ENCODE peak calls at places on chromosomes 6 and 20, in five cellular contexts. O, V, Z, K and C are unnamed samples.

GRCh38 chr6:16676978-16677377 is 84.3 kb downstream of the ATXN1 start:
- DNase-seq in O (no peak), V (no peak), Z (peak; percentile 79), K (no peak), C (no peak)

GRCh38 chr20:17446171-17446570 is 85.0 kb downstream of the BFSP1 start:
- DNase-seq in O (no peak), V (no peak), Z (no peak), K (no peak), C (no peak)

GRCh38 chr6:28225056-28225834 is at the start of gene ZSCAN9:
- DNase-seq in O (peak; percentile 30), V (peak; percentile 76), Z (peak; percentile 91), K (peak; percentile 93), C (peak; percentile 39)

GRCh38 chr20:55740076-55740475 is 265.2 kb downstream of the CBLN4 start:
- DNase-seq in O (no peak), V (no peak), Z (no peak), K (no peak), C (no peak)

GRCh38 chr6:85008311-85009015 is 244.1 kb upstream of the TBX18 start:
- DNase-seq in O (no peak), V (no peak), Z (peak; percentile 40), K (no peak), C (no peak)

GRCh38 chr6:108157234-108157971 is 8.4 kb upstream of the NR2E1 start:
- DNase-seq in O (no peak), V (no peak), Z (no peak), K (no peak), C (no peak)

GRCh38 chr6:19210849-19211590 is 626.1 kb upstream of the ID4 start:
- DNase-seq in O (no peak), V (no peak), Z (no peak), K (no peak), C (no peak)

GRCh38 chr6:6659600-6660327 is 71.2 kb downstream of the LY86 start:
- DNase-seq in O (no peak), V (no peak), Z (peak; percentile 17), K (no peak), C (no peak)

GRCh38 chr6:14734416-14735340 is 511.2 kb upstream of the JARID2 start:
- DNase-seq in O (no peak), V (peak; percentile 77), Z (peak; percentile 73), K (no peak), C (no peak)

GRCh38 chr6:166671434-166672061 is 44.5 kb upstream of the RPS6KA2 start:
- DNase-seq in O (no peak), V (no peak), Z (no peak), K (no peak), C (no peak)

GRCh38 chr20:39993737-39994136 is 695.3 kb downstream of the MAFB start:
- DNase-seq in O (no peak), V (no peak), Z (no peak), K (no peak), C (no peak)

GRCh38 chr6:42292002-42292735 is 74.5 kb upstream of the MRPS10 start:
- DNase-seq in O (no peak), V (peak; percentile 73), Z (peak; percentile 91), K (no peak), C (no peak)

GRCh38 chr6:29763491-29764289 is 40.5 kb downstream of the HLA-F start:
- DNase-seq in O (no peak), V (peak; percentile 53), Z (peak; percentile 94), K (no peak), C (no peak)

GRCh38 chr6:2818593-2818992 is 23.1 kb downstream of the SERPINB1 start:
- DNase-seq in O (no peak), V (no peak), Z (peak; percentile 91), K (no peak), C (no peak)

GRCh38 chr6:113776998-113777397 is 80.1 kb upstream of the MARCKS start:
- DNase-seq in O (no peak), V (no peak), Z (peak; percentile 11), K (no peak), C (no peak)

GRCh38 chr20:61433816-61434215 is 181.8 kb downstream of the CDH4 start:
- DNase-seq in O (no peak), V (no peak), Z (no peak), K (no peak), C (no peak)

GRCh38 chr20:60138263-60139127 is 180.3 kb downstream of the CDH26 start:
- DNase-seq in O (peak; percentile 32), V (peak; percentile 59), Z (no peak), K (no peak), C (peak; percentile 13)

GRCh38 chr6:82178084-82178758 is 69.3 kb downstream of the IBTK start:
- DNase-seq in O (no peak), V (no peak), Z (peak; percentile 48), K (peak; percentile 41), C (no peak)

GRCh38 chr20:2872304-2873009 is 824 bp upstream of the PTPRA start:
- DNase-seq in O (peak; percentile 60), V (peak; percentile 86), Z (peak; percentile 58), K (peak; percentile 64), C (peak; percentile 74)

GRCh38 chr6:131803007-131803769 is 4.6 kb upstream of the ENPP1 start:
- DNase-seq in O (no peak), V (no peak), Z (no peak), K (no peak), C (no peak)

GRCh38 chr6:136011475-136011874 is 160.0 kb downstream of the PDE7B start:
- DNase-seq in O (no peak), V (no peak), Z (no peak), K (no peak), C (no peak)

GRCh38 chr6:31826793-31827285 is 699 bp upstream of the HSPA1B start:
- DNase-seq in O (peak; percentile 29), V (no peak), Z (no peak), K (no peak), C (no peak)

GRCh38 chr6:108686896-108687295 is 126.2 kb downstream of the FOXO3 start:
- DNase-seq in O (no peak), V (no peak), Z (no peak), K (no peak), C (no peak)

GRCh38 chr20:1533059-1533458 is 24.4 kb downstream of the SIRPD start:
- DNase-seq in O (no peak), V (no peak), Z (no peak), K (no peak), C (no peak)

GRCh38 chr20:51569815-51570741 is 27.6 kb upstream of the NFATC2 start:
- DNase-seq in O (no peak), V (no peak), Z (peak; percentile 44), K (no peak), C (no peak)

GRCh38 chr6:107443066-107443903 is 16.1 kb downstream of the PDSS2 start:
- DNase-seq in O (no peak), V (no peak), Z (peak; percentile 46), K (no peak), C (no peak)

GRCh38 chr20:50027611-50028105 is 44.9 kb downstream of the SNAI1 start:
- DNase-seq in O (no peak), V (no peak), Z (peak; percentile 97), K (no peak), C (no peak)

GRCh38 chr6:81759782-81760181 is 7.3 kb upstream of the TENT5A start:
- DNase-seq in O (no peak), V (no peak), Z (no peak), K (no peak), C (no peak)

GRCh38 chr20:11687546-11688292 is 230.0 kb upstream of the BTBD3 start:
- DNase-seq in O (no peak), V (no peak), Z (no peak), K (no peak), C (no peak)

GRCh38 chr6:26211963-26212362 is 124.7 kb downstream of the HFE start:
- DNase-seq in O (no peak), V (no peak), Z (no peak), K (no peak), C (no peak)

GRCh38 chr20:53284141-53285055 is 309.2 kb downstream of the ZNF217 start:
- DNase-seq in O (no peak), V (no peak), Z (no peak), K (no peak), C (no peak)

GRCh38 chr6:163806761-163807499 is 392.4 kb downstream of the QKI start:
- DNase-seq in O (no peak), V (no peak), Z (no peak), K (no peak), C (no peak)

GRCh38 chr20:17960927-17961599 is 7.5 kb downstream of the SNX5 start:
- DNase-seq in O (no peak), V (no peak), Z (no peak), K (no peak), C (no peak)

GRCh38 chr6:170019259-170020040 is 268.0 kb downstream of the ERMARD start:
- DNase-seq in O (no peak), V (no peak), Z (no peak), K (no peak), C (no peak)

GRCh38 chr20:58344741-58345140 is 35.2 kb downstream of the RAB22A start:
- DNase-seq in O (no peak), V (no peak), Z (no peak), K (no peak), C (no peak)

GRCh38 chr6:35415065-35415880 is 36.9 kb upstream of the FANCE start:
- DNase-seq in O (no peak), V (no peak), Z (peak; percentile 79), K (peak; percentile 98), C (no peak)